ENCODE peak calls at places on chromosomes 5 and 9, in five cellular contexts. Z, M, H, L and N are unnamed samples.

GRCh38 chr5:73816656-73817420 is 190.8 kb downstream of the ARHGEF28 start:
- DNase-seq in Z (no peak), M (no peak), H (no peak), L (no peak), N (no peak)

GRCh38 chr5:132437604-132438275 is 52.8 kb downstream of the IRF1 start:
- DNase-seq in Z (peak; percentile 95), M (no peak), H (peak; percentile 71), L (peak; percentile 90), N (peak; percentile 95)

GRCh38 chr9:93656426-93657222 is 80.2 kb downstream of the PHF2 start:
- DNase-seq in Z (peak; percentile 51), M (peak; percentile 54), H (peak; percentile 3), L (no peak), N (no peak)

GRCh38 chr9:27202056-27202455 is 93.0 kb downstream of the TEK start:
- DNase-seq in Z (no peak), M (no peak), H (no peak), L (no peak), N (no peak)

GRCh38 chr9:88998506-88998905 is 7.2 kb downstream of the S1PR3 start:
- DNase-seq in Z (no peak), M (no peak), H (no peak), L (no peak), N (no peak)

GRCh38 chr5:78577992-78578391 is 70.6 kb downstream of the LHFPL2 start:
- DNase-seq in Z (no peak), M (no peak), H (no peak), L (no peak), N (no peak)

GRCh38 chr9:106286249-106286648 is 576.7 kb upstream of the ZNF462 start:
- DNase-seq in Z (no peak), M (no peak), H (no peak), L (no peak), N (peak; percentile 56)

GRCh38 chr5:126913316-126913715 is 117.0 kb downstream of the MARCHF3 start:
- DNase-seq in Z (no peak), M (no peak), H (no peak), L (no peak), N (no peak)

GRCh38 chr5:3324421-3325101 is 271.1 kb upstream of the IRX1 start:
- DNase-seq in Z (no peak), M (no peak), H (no peak), L (no peak), N (no peak)

GRCh38 chr5:173765030-173765644 is 123.0 kb upstream of the CPEB4 start:
- DNase-seq in Z (no peak), M (no peak), H (peak; percentile 70), L (no peak), N (no peak)

GRCh38 chr9:121350993-121351561 is 19.0 kb downstream of the STOM start:
- DNase-seq in Z (peak; percentile 72), M (no peak), H (no peak), L (peak; percentile 89), N (peak; percentile 77)

GRCh38 chr9:114003756-114004155 is 74.3 kb downstream of the AMBP start:
- DNase-seq in Z (no peak), M (peak; percentile 75), H (no peak), L (peak; percentile 3), N (no peak)

GRCh38 chr9:37936965-37937364 is 33.0 kb upstream of the SLC25A51 start:
- DNase-seq in Z (no peak), M (no peak), H (no peak), L (peak; percentile 67), N (no peak)

GRCh38 chr5:147098233-147098790 is 136.5 kb upstream of the STK32A start:
- DNase-seq in Z (no peak), M (no peak), H (no peak), L (peak; percentile 41), N (peak; percentile 52)

GRCh38 chr5:85225388-85225787 is 840.7 kb upstream of the EDIL3 start:
- DNase-seq in Z (no peak), M (no peak), H (no peak), L (no peak), N (no peak)

GRCh38 chr5:71960196-71960595 is 147.1 kb upstream of the MAP1B start:
- DNase-seq in Z (no peak), M (no peak), H (no peak), L (no peak), N (no peak)

GRCh38 chr9:137619240-137620090 is 660 bp downstream of the EHMT1 start:
- DNase-seq in Z (peak; percentile 81), M (no peak), H (no peak), L (no peak), N (peak; percentile 46)

GRCh38 chr5:119355244-119355635 is 579 bp upstream of the TNFAIP8 start:
- DNase-seq in Z (peak; percentile 75), M (no peak), H (no peak), L (no peak), N (no peak)

GRCh38 chr5:107418071-107418470 is 252.7 kb downstream of the EFNA5 start:
- DNase-seq in Z (no peak), M (no peak), H (no peak), L (no peak), N (no peak)

GRCh38 chr9:101977614-101978210 is 239.3 kb upstream of the GRIN3A start:
- DNase-seq in Z (no peak), M (no peak), H (no peak), L (no peak), N (no peak)

GRCh38 chr5:179454354-179454753 is 96.0 kb upstream of the RUFY1 start:
- DNase-seq in Z (no peak), M (no peak), H (no peak), L (no peak), N (no peak)

GRCh38 chr5:93582677-93583524 is at the start of gene NR2F1:
- DNase-seq in Z (peak; percentile 88), M (no peak), H (no peak), L (peak; percentile 36), N (peak; percentile 87)

GRCh38 chr5:93585054-93585751 is 2.2 kb downstream of the NR2F1 start:
- DNase-seq in Z (peak; percentile 58), M (no peak), H (no peak), L (no peak), N (no peak)

GRCh38 chr5:93584531-93585053 is 1.6 kb downstream of the NR2F1 start:
- DNase-seq in Z (peak; percentile 74), M (no peak), H (no peak), L (no peak), N (no peak)

GRCh38 chr5:93583525-93583798 is 440 bp downstream of the NR2F1 start:
- DNase-seq in Z (no peak), M (no peak), H (no peak), L (no peak), N (no peak)

DNA sequence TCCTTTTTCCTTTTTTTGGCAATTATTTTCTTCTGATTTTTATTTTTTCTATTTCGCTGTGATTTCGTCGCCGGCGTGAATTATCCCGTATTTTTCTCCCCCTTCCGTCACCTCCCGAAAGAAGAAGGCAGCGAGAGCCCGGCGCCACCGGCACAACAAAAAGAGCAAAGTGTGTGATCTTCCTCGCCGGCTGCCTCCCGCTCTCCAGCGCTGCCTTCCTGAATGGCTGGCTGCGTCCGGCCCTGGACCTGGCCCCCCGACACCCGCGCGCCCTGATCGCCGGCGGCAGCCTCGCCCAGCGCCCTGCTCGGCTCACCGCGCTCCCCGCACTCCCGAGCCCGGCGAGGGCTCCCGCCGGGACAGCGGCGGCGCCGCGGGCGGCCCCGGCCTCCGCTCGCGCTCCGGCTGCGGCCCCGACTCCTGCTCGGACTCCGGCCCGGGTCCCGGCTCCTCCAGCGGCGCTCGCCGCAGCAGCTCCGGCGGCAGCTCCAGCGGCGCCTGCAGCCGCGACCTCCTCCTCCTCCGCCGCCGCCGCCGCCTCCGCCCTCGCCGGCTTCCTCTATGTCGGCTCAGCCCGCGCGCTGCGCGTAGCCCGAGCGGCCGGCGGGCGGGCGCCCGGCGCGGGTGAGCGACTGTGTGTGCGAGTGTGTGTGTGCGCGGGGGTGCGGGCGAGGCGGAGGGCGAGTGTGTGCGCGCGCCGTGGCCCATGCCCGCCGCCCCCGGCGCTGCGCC is 943 bp downstream of the NR2F1 start:
- DNase-seq in Z (peak; percentile 74), M (no peak), H (no peak), L (no peak), N (peak; percentile 70)
- H3K27ac ChIP-seq in Z (peak overlapping the region; percentile 83), M (no peak overlapping the region), H (no peak overlapping the region), L (no peak overlapping the region), N (no peak overlapping the region)

DNA sequence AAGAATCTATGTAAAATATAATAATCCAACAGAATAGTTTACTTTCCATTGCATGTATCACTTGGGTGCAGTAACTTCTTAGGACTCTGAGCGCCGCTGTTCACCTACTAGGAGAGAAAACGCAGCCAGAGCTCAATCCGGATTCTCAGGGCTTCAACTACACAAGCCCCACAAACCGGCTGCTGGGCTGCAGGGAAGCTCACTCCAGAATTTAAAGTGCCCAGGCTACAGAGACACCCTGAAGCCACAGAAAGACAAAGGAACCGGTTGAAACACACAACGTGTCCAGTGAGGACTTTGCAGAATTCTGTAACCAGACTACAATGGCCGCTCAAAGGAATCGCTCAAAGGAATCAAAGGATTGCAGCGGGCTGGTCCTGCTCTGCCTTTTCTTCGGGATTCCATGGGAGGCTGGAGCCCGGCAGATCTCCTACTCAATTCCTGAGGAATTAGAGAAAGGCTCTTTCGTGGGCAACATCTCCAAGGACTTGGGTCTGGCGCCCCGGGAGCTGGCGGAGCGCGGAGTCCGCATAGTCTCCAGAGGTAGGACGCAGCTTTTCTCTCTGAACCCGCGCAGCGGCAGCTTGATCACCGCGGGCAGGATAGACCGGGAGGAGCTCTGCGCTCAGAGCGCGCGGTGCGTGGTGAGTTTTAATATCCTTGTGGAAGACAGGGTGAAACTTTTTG is at the start of gene PCDHGA10:
- DNase-seq in Z (no peak), M (no peak), H (peak; percentile 55), L (no peak), N (no peak)
- H3K4me3 ChIP-seq in Z (peak within 1 kb of the TSS; percentile 44), M (peak within 1 kb of the TSS; percentile 56), H (peak within 1 kb of the TSS; percentile 46), L (peak within 1 kb of the TSS; percentile 46), N (peak within 1 kb of the TSS; percentile 4)

GRCh38 chr9:78064075-78064474 is 32.5 kb upstream of the GNAQ start:
- DNase-seq in Z (no peak), M (no peak), H (no peak), L (no peak), N (no peak)
- H3K27ac ChIP-seq in Z (no peak overlapping the region), M (no peak overlapping the region), H (no peak overlapping the region), L (no peak overlapping the region), N (no peak overlapping the region)

GRCh38 chr5:9715891-9716335 is 85.8 kb upstream of the TAS2R1 start:
- DNase-seq in Z (no peak), M (no peak), H (no peak), L (no peak), N (peak; percentile 74)

GRCh38 chr5:9712506-9713285 is 82.5 kb upstream of the TAS2R1 start:
- DNase-seq in Z (no peak), M (no peak), H (no peak), L (no peak), N (peak; percentile 81)

GRCh38 chr5:9714187-9714586 is 84.0 kb upstream of the TAS2R1 start:
- DNase-seq in Z (no peak), M (no peak), H (no peak), L (no peak), N (no peak)

GRCh38 chr5:9720361-9720760 is 90.2 kb upstream of the TAS2R1 start:
- DNase-seq in Z (no peak), M (no peak), H (no peak), L (no peak), N (no peak)

DNA sequence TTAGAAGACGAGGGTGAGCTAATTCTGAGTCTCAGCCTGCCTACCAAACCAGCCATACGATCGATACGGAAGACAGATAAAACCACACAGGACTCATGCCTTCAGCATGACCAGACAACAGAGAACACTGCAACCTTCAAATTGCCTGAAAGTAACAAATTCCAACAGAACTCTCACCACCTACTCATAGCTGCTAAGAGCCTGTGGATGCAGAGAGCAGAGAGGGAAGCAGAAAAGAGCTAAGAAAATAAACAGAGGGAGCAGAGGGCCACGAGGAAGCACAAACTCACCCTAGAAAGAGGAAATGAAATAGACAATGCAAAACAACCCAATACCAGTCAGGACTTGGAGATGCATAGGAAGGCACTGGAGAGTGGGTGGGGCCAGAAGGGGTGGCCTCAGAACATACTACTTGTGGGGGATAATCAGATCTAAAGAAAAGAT is 86.7 kb upstream of the TAS2R1 start:
- DNase-seq in Z (no peak), M (no peak), H (no peak), L (no peak), N (peak; percentile 75)
- H3K4me3 ChIP-seq in Z (no peak overlapping the region), M (no peak overlapping the region), H (no peak overlapping the region), L (no peak overlapping the region), N (no peak overlapping the region)